ENCODE peak calls at places on chromosome X, in six cellular contexts. D is CD4-positive, alpha-beta T cell; C is uterus; F is Calu3; O is activated CD8-positive, alpha-beta T cell treated with anti-CD3 and anti-CD28 coated beads for 36 hours; H is AG09309. V is an unnamed sample.

GRCh38 chrX:31580726-31581125 is 508.9 kb upstream of the FTHL17 start:
- DNase-seq in D (no peak), C (no peak), F (no peak), O (no peak), H (peak), V (no peak)

GRCh38 chrX:74536142-74537010 is 78.0 kb downstream of the RLIM start:
- DNase-seq in D (no peak), C (peak), F (peak), O (peak), H (no peak), V (peak)

GRCh38 chrX:24760601-24761000 is 66.9 kb downstream of the POLA1 start:
- DNase-seq in D (no peak), C (no peak), F (no peak), O (no peak), H (peak), V (no peak)

GRCh38 chrX:110944323-110944761 is 148.7 kb upstream of the CHRDL1 start:
- DNase-seq in D (no peak), C (no peak), F (no peak), O (no peak), H (no peak), V (no peak)

GRCh38 chrX:108216862-108217571 is 125.4 kb downstream of the ATG4A start:
- DNase-seq in D (no peak), C (peak), F (no peak), O (no peak), H (no peak), V (no peak)

GRCh38 chrX:38669425-38669824 is 108.1 kb downstream of the TSPAN7 start:
- DNase-seq in D (peak), C (no peak), F (no peak), O (no peak), H (no peak), V (no peak)

GRCh38 chrX:48966796-48967579 is 4.7 kb downstream of the KCND1 start:
- DNase-seq in D (no peak), C (no peak), F (peak), O (no peak), H (no peak), V (no peak)

GRCh38 chrX:3540105-3540504 is 173.3 kb downstream of the PRKX start:
- DNase-seq in D (no peak), C (no peak), F (no peak), O (no peak), H (no peak), V (no peak)

GRCh38 chrX:73876897-73877296 is 313.9 kb downstream of the CHIC1 start:
- DNase-seq in D (no peak), C (no peak), F (no peak), O (no peak), H (no peak), V (no peak)

GRCh38 chrX:30141966-30142365 is 73.4 kb upstream of the MAGEB2 start:
- DNase-seq in D (no peak), C (no peak), F (peak), O (peak), H (no peak), V (peak)

GRCh38 chrX:15888062-15888461 is 33.4 kb upstream of the AP1S2 start:
- DNase-seq in D (no peak), C (no peak), F (no peak), O (no peak), H (no peak), V (no peak)

GRCh38 chrX:154404625-154405192 is 4.3 kb downstream of the DNASE1L1 start:
- DNase-seq in D (no peak), C (no peak), F (no peak), O (no peak), H (no peak), V (no peak)

GRCh38 chrX:23662853-23663252 is 4.4 kb upstream of the PRDX4 start:
- DNase-seq in D (no peak), C (no peak), F (no peak), O (peak), H (peak), V (peak)

GRCh38 chrX:22378296-22378695 is 105.6 kb downstream of the CBLL2 start:
- DNase-seq in D (no peak), C (no peak), F (no peak), O (no peak), H (no peak), V (no peak)

GRCh38 chrX:9337056-9337455 is 127.8 kb upstream of the TBL1X start:
- DNase-seq in D (no peak), C (peak), F (no peak), O (no peak), H (no peak), V (no peak)

GRCh38 chrX:9456250-9457074 is 8.4 kb upstream of the TBL1X start:
- DNase-seq in D (no peak), C (no peak), F (no peak), O (peak), H (no peak), V (no peak)

GRCh38 chrX:39705299-39705698 is 392.5 kb downstream of the BCOR start:
- DNase-seq in D (no peak), C (peak), F (peak), O (peak), H (peak), V (peak)

GRCh38 chrX:44459501-44459900 is 83.2 kb downstream of the FUNDC1 start:
- DNase-seq in D (no peak), C (no peak), F (peak), O (no peak), H (no peak), V (no peak)

GRCh38 chrX:5086388-5086787 is 1142.3 kb downstream of the NLGN4X start:
- DNase-seq in D (no peak), C (no peak), F (no peak), O (no peak), H (no peak), V (no peak)

GRCh38 chrX:45508459-45508858 is 307.8 kb upstream of the DIPK2B start:
- DNase-seq in D (no peak), C (no peak), F (no peak), O (no peak), H (no peak), V (no peak)

GRCh38 chrX:139204903-139205667 is 325.5 kb upstream of the F9 start:
- DNase-seq in D (no peak), C (peak), F (peak), O (peak), H (no peak), V (peak)

GRCh38 chrX:119500061-119500800 is 32.0 kb downstream of the SLC25A5 start:
- DNase-seq in D (no peak), C (no peak), F (no peak), O (no peak), H (no peak), V (no peak)

GRCh38 chrX:119501511-119502148 is 33.4 kb downstream of the SLC25A5 start:
- DNase-seq in D (no peak), C (no peak), F (peak), O (no peak), H (no peak), V (no peak)

GRCh38 chrX:119503484-119503861 is 35.2 kb downstream of the SLC25A5 start:
- DNase-seq in D (no peak), C (no peak), F (peak), O (no peak), H (peak), V (peak)

GRCh38 chrX:119505945-119506344 is 37.7 kb downstream of the SLC25A5 start:
- DNase-seq in D (no peak), C (no peak), F (no peak), O (no peak), H (no peak), V (no peak)

DNA sequence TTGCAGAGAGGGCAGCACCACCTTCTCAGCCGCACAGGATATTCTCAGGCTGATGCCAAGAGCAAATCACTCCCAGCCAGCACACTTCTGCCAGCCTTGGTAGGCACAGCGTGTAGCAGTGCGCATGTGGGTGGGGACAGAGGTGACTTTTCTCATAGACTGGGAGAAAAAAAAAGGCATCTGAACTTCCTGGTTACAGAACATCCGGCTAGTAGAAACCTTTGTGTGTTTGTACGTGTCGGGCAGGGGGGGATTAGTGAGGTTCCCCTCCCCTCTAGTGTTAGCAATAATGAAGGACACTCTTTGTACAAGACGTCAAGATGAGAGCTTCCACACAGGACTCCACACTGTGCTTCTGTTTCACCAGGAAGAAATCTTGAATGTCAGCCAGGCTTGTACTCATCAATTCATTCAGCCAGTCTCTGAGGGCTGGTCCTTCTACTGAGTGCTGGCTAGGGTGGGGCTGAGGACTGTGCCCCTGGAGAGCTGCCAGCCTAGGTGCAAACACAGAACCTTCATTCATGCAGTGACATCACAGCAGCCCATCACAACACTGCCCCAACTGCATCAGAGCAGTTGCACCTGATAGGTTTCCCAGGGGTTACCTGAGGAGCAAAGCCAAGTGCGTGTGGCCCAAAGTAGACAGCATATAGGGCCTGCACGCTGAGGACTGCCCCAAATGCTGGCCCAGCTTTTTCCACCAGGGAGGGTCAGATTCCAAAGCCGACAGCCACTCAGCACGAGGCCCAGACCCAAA is 34.7 kb downstream of the SLC25A5 start:
- DNase-seq in D (no peak), C (no peak), F (peak), O (peak), H (no peak), V (no peak)
- TF ChIP-seq CTCF in D (no peak), C (no peak), F (no peak), O (no peak), H (no peak), V (no peak)

GRCh38 chrX:145825896-145826295 is 8.3 kb downstream of the SLITRK2 start:
- DNase-seq in D (no peak), C (no peak), F (peak), O (peak), H (no peak), V (no peak)
- TF ChIP-seq CTCF in D (no peak), C (peak), F (no peak), O (no peak), H (no peak), V (no peak)

GRCh38 chrX:131063613-131064012 is 5.5 kb downstream of the ARHGAP36 start:
- DNase-seq in D (no peak), C (no peak), F (no peak), O (no peak), H (no peak), V (no peak)
- TF ChIP-seq CTCF in D (no peak), C (no peak), F (no peak), O (no peak), H (no peak), V (no peak)

GRCh38 chrX:104307341-104307740 is 52.6 kb upstream of the ESX1 start:
- DNase-seq in D (no peak), C (no peak), F (no peak), O (no peak), H (no peak), V (no peak)

GRCh38 chrX:104310657-104311056 is 55.9 kb upstream of the ESX1 start:
- DNase-seq in D (no peak), C (no peak), F (no peak), O (no peak), H (no peak), V (no peak)

GRCh38 chrX:104310084-104310483 is 55.4 kb upstream of the ESX1 start:
- DNase-seq in D (no peak), C (no peak), F (no peak), O (no peak), H (no peak), V (peak)

GRCh38 chrX:104306180-104306579 is 51.4 kb upstream of the ESX1 start:
- DNase-seq in D (no peak), C (no peak), F (no peak), O (no peak), H (no peak), V (no peak)

GRCh38 chrX:104309169-104309568 is 54.4 kb upstream of the ESX1 start:
- DNase-seq in D (no peak), C (no peak), F (no peak), O (no peak), H (no peak), V (no peak)
- TF ChIP-seq CTCF in D (no peak), C (no peak), F (no peak), O (no peak), H (peak), V (no peak)

GRCh38 chrX:11724122-11725017 is 33.7 kb upstream of the MSL3 start:
- DNase-seq in D (no peak), C (peak), F (peak), O (peak), H (peak), V (no peak)
- TF ChIP-seq CTCF in D (peak), C (peak), F (no peak), O (peak), H (peak), V (peak)

GRCh38 chrX:53279296-53280237 is 1.8 kb downstream of the IQSEC2 start:
- DNase-seq in D (no peak), C (no peak), F (peak), O (peak), H (no peak), V (no peak)
- TF ChIP-seq CTCF in D (no peak), C (no peak), F (no peak), O (no peak), H (peak), V (no peak)

DNA sequence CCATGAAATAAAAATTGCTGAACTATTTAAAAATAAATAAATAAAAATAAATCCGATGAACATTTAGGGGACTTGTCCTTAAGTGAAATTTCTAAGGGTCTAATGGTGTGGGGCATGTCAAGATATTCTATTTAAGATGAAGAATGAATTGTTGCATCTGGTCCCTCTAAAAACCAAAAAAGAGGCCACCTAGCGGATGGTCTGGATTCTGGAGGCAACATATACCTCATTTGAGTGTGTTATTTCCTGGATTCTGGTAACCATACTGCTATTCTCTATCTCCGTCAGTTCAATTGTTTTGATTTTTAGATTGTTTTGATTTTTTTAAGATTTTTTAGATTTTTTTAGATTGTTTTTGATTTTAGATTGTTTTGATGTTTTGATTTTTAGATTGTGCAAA is 28.3 kb downstream of the AGTR2 start:
- DNase-seq in D (no peak), C (no peak), F (no peak), O (no peak), H (no peak), V (no peak)
- TF ChIP-seq CTCF in D (no peak), C (no peak), F (no peak), O (no peak), H (peak), V (peak)

GRCh38 chrX:47316276-47317025 is 53.9 kb upstream of the ZNF157 start:
- DNase-seq in D (no peak), C (no peak), F (no peak), O (no peak), H (no peak), V (no peak)

GRCh38 chrX:47313056-47313455 is 57.3 kb upstream of the ZNF157 start:
- DNase-seq in D (no peak), C (peak), F (no peak), O (no peak), H (no peak), V (no peak)

GRCh38 chrX:47311857-47312774 is 58.3 kb upstream of the ZNF157 start:
- DNase-seq in D (peak), C (peak), F (peak), O (peak), H (peak), V (peak)
- TF ChIP-seq CTCF in D (peak), C (peak), F (peak), O (peak), H (peak), V (peak)

GRCh38 chrX:12975999-12976558 is 1.2 kb downstream of the TMSB4X start:
- DNase-seq in D (no peak), C (peak), F (peak), O (peak), H (no peak), V (no peak)
- TF ChIP-seq CTCF in D (no peak), C (no peak), F (no peak), O (no peak), H (no peak), V (no peak)

DNA sequence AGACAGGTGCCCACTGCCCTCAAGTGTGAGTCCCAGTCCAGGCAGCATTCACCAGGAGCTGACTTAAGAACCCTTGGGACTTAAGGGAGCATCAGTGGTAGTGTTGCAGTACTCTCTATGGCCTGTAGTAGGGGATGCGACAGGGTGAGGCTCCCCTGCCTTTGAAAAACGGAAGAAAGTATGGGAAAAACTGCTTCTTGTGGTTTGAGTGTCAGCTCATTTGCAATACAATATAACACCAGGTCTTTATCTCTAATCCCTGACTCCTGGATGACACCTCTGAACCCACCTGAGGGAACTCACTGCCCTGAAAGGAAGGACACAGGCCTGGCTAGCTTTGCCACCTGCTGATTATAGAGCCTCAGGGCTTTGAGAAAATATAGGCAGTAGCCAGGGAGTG is 176.0 kb downstream of the SMARCA1 start:
- DNase-seq in D (no peak), C (no peak), F (no peak), O (no peak), H (no peak), V (no peak)
- TF ChIP-seq CTCF in D (no peak), C (no peak), F (peak), O (no peak), H (no peak), V (no peak)